ENCODE peak calls at places on chromosomes 4 and X, in seven cellular contexts. Q is adipocyte; Y is fibroblast of gingiva; J is progenitor cell of endocrine pancreas; S is tibial nerve; O is activated CD8-positive, alpha-beta memory T cell treated with anti-CD3 and anti-CD28 coated beads for 48 hours; P is ELR. W is an unnamed sample.

GRCh38 chrX:38006283-38006682 is at the start of gene SYTL5:
- DNase-seq in Y (no peak), S (no peak), Q (no peak), P (no peak), J (no peak), O (no peak), W (no peak)

GRCh38 chr4:23855912-23856605 is 33.8 kb downstream of the PPARGC1A start:
- DNase-seq in Y (peak), S (no peak), J (no peak), Q (no peak), P (peak), O (no peak), W (no peak)

GRCh38 chr4:174283507-174284180 is at the start of the genes CEP44 and FBXO8:
- DNase-seq in S (peak), J (peak), O (peak), Y (peak), Q (peak), P (peak), W (peak)

GRCh38 chrX:133794151-133794550 is 191.2 kb downstream of the GPC3 start:
- DNase-seq in J (no peak), Y (no peak), S (no peak), O (no peak), Q (no peak), P (no peak), W (no peak)

GRCh38 chrX:70166601-70167590 is 10.4 kb upstream of the DGAT2L6 start:
- DNase-seq in P (peak), O (no peak), J (no peak), Y (peak), S (no peak), Q (peak), W (no peak)

GRCh38 chrX:10146350-10146749 is 10.4 kb upstream of the CLCN4 start:
- DNase-seq in Q (no peak), Y (no peak), J (no peak), S (no peak), P (no peak), O (no peak), W (no peak)

GRCh38 chrX:47297874-47298273 is 65.1 kb downstream of the USP11 start:
- DNase-seq in Y (no peak), S (no peak), P (no peak), Q (no peak), O (no peak), J (no peak), W (no peak)

GRCh38 chr4:113878718-113879117 is 100.7 kb downstream of the ARSJ start:
- DNase-seq in J (peak), Y (no peak), O (no peak), P (peak), S (no peak), Q (peak), W (no peak)

GRCh38 chr4:151409470-151410313 is 716 bp downstream of the FHIP1A start:
- DNase-seq in Q (no peak), O (no peak), Y (no peak), J (peak), S (no peak), P (no peak), W (no peak)

GRCh38 chrX:25343060-25343459 is 327.3 kb upstream of the ARX start:
- DNase-seq in Q (no peak), O (no peak), S (no peak), Y (no peak), J (no peak), P (no peak), W (no peak)

GRCh38 chrX:68842781-68843581 is 14.2 kb downstream of the EFNB1 start:
- DNase-seq in Q (peak), Y (no peak), S (no peak), O (no peak), P (no peak), J (no peak), W (no peak)

GRCh38 chr4:110059556-110060191 is 138.7 kb downstream of the ELOVL6 start:
- DNase-seq in S (no peak), Y (peak), P (peak), O (no peak), Q (peak), J (no peak), W (no peak)

GRCh38 chr4:45741897-45742296 is 382.0 kb downstream of the GABRG1 start:
- DNase-seq in J (no peak), Y (no peak), S (no peak), O (no peak), P (no peak), Q (no peak), W (no peak)

GRCh38 chr4:8419222-8420041 is 21.1 kb downstream of the ACOX3 start:
- DNase-seq in O (peak), J (no peak), P (peak), Q (peak), S (no peak), Y (peak), W (no peak)